ENCODE peak calls at places on chromosomes 6 and 20, in ten cellular contexts. One of them, this sample, is unnamed.
A peak's percentile ranks its signal among the peaks of the same experiment; 100 is the strongest.

GRCh38 chr6:108755257-108756240 is 92.7 kb upstream of the ARMC2 start:
- DNase-seq in SJSA1: no peak
- DNase-seq in GM12878: no peak
- DNase-seq in tibial artery: peak; percentile 70
- DNase-seq in uterus: no peak
- DNase-seq in adipocyte: peak; percentile 53
- DNase-seq in H1: no peak
- DNase-seq in neural progenitor cell: no peak
- DNase-seq in pancreas: no peak
- DNase-seq in colonic mucosa: peak; percentile 16
- DNase-seq in this sample: no peak

GRCh38 chr6:79706527-79706926 is 75.4 kb downstream of the SH3BGRL2 start:
- DNase-seq in SJSA1: no peak
- DNase-seq in GM12878: no peak
- DNase-seq in tibial artery: no peak
- DNase-seq in uterus: no peak
- DNase-seq in adipocyte: no peak
- DNase-seq in H1: no peak
- DNase-seq in neural progenitor cell: no peak
- DNase-seq in pancreas: no peak
- DNase-seq in colonic mucosa: no peak
- DNase-seq in this sample: no peak

GRCh38 chr6:123777554-123777953 is 26.1 kb upstream of the NKAIN2 start:
- DNase-seq in SJSA1: no peak
- DNase-seq in GM12878: no peak
- DNase-seq in tibial artery: no peak
- DNase-seq in uterus: no peak
- DNase-seq in adipocyte: peak; percentile 1
- DNase-seq in H1: no peak
- DNase-seq in neural progenitor cell: no peak
- DNase-seq in pancreas: no peak
- DNase-seq in colonic mucosa: no peak
- DNase-seq in this sample: no peak

GRCh38 chr6:130693944-130694343 is 133.3 kb upstream of the SMLR1 start:
- DNase-seq in SJSA1: no peak
- DNase-seq in GM12878: no peak
- DNase-seq in tibial artery: no peak
- DNase-seq in uterus: no peak
- DNase-seq in adipocyte: no peak
- DNase-seq in H1: no peak
- DNase-seq in neural progenitor cell: no peak
- DNase-seq in pancreas: no peak
- DNase-seq in colonic mucosa: no peak
- DNase-seq in this sample: no peak

GRCh38 chr6:6972456-6972855 is 135.3 kb upstream of the RREB1 start:
- DNase-seq in SJSA1: no peak
- DNase-seq in GM12878: no peak
- DNase-seq in tibial artery: no peak
- DNase-seq in uterus: no peak
- DNase-seq in adipocyte: no peak
- DNase-seq in H1: no peak
- DNase-seq in neural progenitor cell: no peak
- DNase-seq in pancreas: no peak
- DNase-seq in colonic mucosa: no peak
- DNase-seq in this sample: no peak

GRCh38 chr20:10863337-10864060 is 189.7 kb upstream of the JAG1 start:
- DNase-seq in SJSA1: peak; percentile 90
- DNase-seq in GM12878: no peak
- DNase-seq in tibial artery: no peak
- DNase-seq in uterus: no peak
- DNase-seq in adipocyte: peak; percentile 83
- DNase-seq in H1: no peak
- DNase-seq in neural progenitor cell: no peak
- DNase-seq in pancreas: no peak
- DNase-seq in colonic mucosa: no peak
- DNase-seq in this sample: no peak

GRCh38 chr20:47544240-47544639 is 42.6 kb downstream of the NCOA3 start:
- DNase-seq in SJSA1: peak; percentile 52
- DNase-seq in GM12878: no peak
- DNase-seq in tibial artery: no peak
- DNase-seq in uterus: no peak
- DNase-seq in adipocyte: peak; percentile 60
- DNase-seq in H1: no peak
- DNase-seq in neural progenitor cell: no peak
- DNase-seq in pancreas: no peak
- DNase-seq in colonic mucosa: no peak
- DNase-seq in this sample: no peak

GRCh38 chr6:90940812-90941481 is 354.1 kb upstream of the MAP3K7 start:
- DNase-seq in SJSA1: peak; percentile 48
- DNase-seq in GM12878: peak; percentile 80
- DNase-seq in tibial artery: no peak
- DNase-seq in uterus: no peak
- DNase-seq in adipocyte: peak; percentile 43
- DNase-seq in H1: no peak
- DNase-seq in neural progenitor cell: peak; percentile 51
- DNase-seq in pancreas: no peak
- DNase-seq in colonic mucosa: no peak
- DNase-seq in this sample: no peak

GRCh38 chr6:149716584-149716983 is 1.3 kb downstream of the LATS1 start:
- DNase-seq in SJSA1: no peak
- DNase-seq in GM12878: no peak
- DNase-seq in tibial artery: no peak
- DNase-seq in uterus: no peak
- DNase-seq in adipocyte: peak; percentile 45
- DNase-seq in H1: no peak
- DNase-seq in neural progenitor cell: peak; percentile 10
- DNase-seq in pancreas: no peak
- DNase-seq in colonic mucosa: no peak
- DNase-seq in this sample: no peak

GRCh38 chr6:219641-220198 is 72.6 kb upstream of the DUSP22 start:
- DNase-seq in SJSA1: no peak
- DNase-seq in GM12878: no peak
- DNase-seq in tibial artery: peak; percentile 79
- DNase-seq in uterus: no peak
- DNase-seq in adipocyte: peak; percentile 25
- DNase-seq in H1: no peak
- DNase-seq in neural progenitor cell: peak; percentile 48
- DNase-seq in pancreas: peak; percentile 66
- DNase-seq in colonic mucosa: no peak
- DNase-seq in this sample: peak; percentile 71

GRCh38 chr20:44532981-44533331 is 11.1 kb upstream of the SERINC3 start:
- DNase-seq in SJSA1: peak; percentile 39
- DNase-seq in GM12878: no peak
- DNase-seq in tibial artery: no peak
- DNase-seq in uterus: no peak
- DNase-seq in adipocyte: peak; percentile 51
- DNase-seq in H1: no peak
- DNase-seq in neural progenitor cell: no peak
- DNase-seq in pancreas: no peak
- DNase-seq in colonic mucosa: no peak
- DNase-seq in this sample: no peak
- H3K4me3 ChIP-seq in SJSA1: no peak overlapping the region
- H3K4me3 ChIP-seq in GM12878: no peak overlapping the region
- H3K4me3 ChIP-seq in tibial artery: peak overlapping the region; percentile 69
- H3K4me3 ChIP-seq in uterus: peak overlapping the region; percentile 91
- H3K4me3 ChIP-seq in adipocyte: peak overlapping the region; percentile 91
- H3K4me3 ChIP-seq in H1: peak overlapping the region; percentile 83
- H3K4me3 ChIP-seq in neural progenitor cell: peak overlapping the region; percentile 84
- H3K4me3 ChIP-seq in pancreas: peak overlapping the region; percentile 95
- H3K4me3 ChIP-seq in colonic mucosa: peak overlapping the region; percentile 80
- H3K4me3 ChIP-seq in this sample: peak overlapping the region; percentile 88

GRCh38 chr20:22559711-22560305 is 24.6 kb downstream of the FOXA2 start:
- DNase-seq in SJSA1: no peak
- DNase-seq in GM12878: no peak
- DNase-seq in tibial artery: no peak
- DNase-seq in uterus: no peak
- DNase-seq in adipocyte: no peak
- DNase-seq in H1: no peak
- DNase-seq in neural progenitor cell: no peak
- DNase-seq in pancreas: no peak
- DNase-seq in colonic mucosa: no peak
- DNase-seq in this sample: no peak
- H3K27me3 ChIP-seq in SJSA1: peaks cover 9% of the 10 kb centered on the region
- H3K27me3 ChIP-seq in GM12878: peaks cover 10% of the 10 kb centered on the region
- H3K27me3 ChIP-seq in tibial artery: no peaks in the 10 kb centered on the region
- H3K27me3 ChIP-seq in uterus: peaks cover 45% of the 10 kb centered on the region
- H3K27me3 ChIP-seq in adipocyte: peaks cover 74% of the 10 kb centered on the region
- H3K27me3 ChIP-seq in H1: peaks cover 89% of the 10 kb centered on the region
- H3K27me3 ChIP-seq in neural progenitor cell: peaks cover 100% of the 10 kb centered on the region
- H3K27me3 ChIP-seq in pancreas: no peaks in the 10 kb centered on the region
- H3K27me3 ChIP-seq in colonic mucosa: no peaks in the 10 kb centered on the region
- H3K27me3 ChIP-seq in this sample: peaks cover 19% of the 10 kb centered on the region

DNA sequence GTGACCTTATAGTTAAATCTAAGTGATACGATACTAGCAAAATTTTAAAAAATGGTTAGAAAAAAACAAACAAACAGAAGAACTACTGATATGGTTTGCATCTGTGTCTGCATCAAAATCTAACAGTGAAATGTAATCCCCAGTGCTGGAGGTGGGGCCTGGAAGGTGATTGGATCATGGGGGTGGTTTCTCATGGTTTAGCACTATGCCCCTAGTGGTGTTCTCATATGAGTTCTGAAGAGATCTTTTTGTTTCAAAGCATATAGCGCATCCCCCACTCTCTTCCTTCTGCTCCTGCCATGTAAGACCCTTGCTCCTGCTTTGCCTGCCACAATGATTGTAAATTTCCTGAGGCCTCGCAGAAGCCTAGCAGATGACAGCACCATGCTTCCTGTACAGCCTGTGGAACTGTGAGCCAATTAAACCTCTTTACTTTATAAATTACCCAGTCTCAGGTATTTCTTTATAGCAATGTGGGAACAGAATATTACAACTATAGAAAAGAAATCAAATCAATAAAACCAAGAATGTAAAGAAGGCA is 5.4 kb downstream of the FBXL4 start:
- DNase-seq in SJSA1: no peak
- DNase-seq in GM12878: no peak
- DNase-seq in tibial artery: no peak
- DNase-seq in uterus: no peak
- DNase-seq in adipocyte: no peak
- DNase-seq in H1: no peak
- DNase-seq in neural progenitor cell: no peak
- DNase-seq in pancreas: no peak
- DNase-seq in colonic mucosa: no peak
- DNase-seq in this sample: no peak
- H3K9me3 ChIP-seq in SJSA1: no peaks in the 10 kb centered on the region
- H3K9me3 ChIP-seq in GM12878: peaks cover 5% of the 10 kb centered on the region
- H3K9me3 ChIP-seq in tibial artery: peaks cover 3% of the 10 kb centered on the region
- H3K9me3 ChIP-seq in uterus: no peaks in the 10 kb centered on the region
- H3K9me3 ChIP-seq in adipocyte: peaks cover 6% of the 10 kb centered on the region
- H3K9me3 ChIP-seq in H1: peaks cover 10% of the 10 kb centered on the region
- H3K9me3 ChIP-seq in neural progenitor cell: peaks cover 8% of the 10 kb centered on the region
- H3K9me3 ChIP-seq in pancreas: no peaks in the 10 kb centered on the region
- H3K9me3 ChIP-seq in colonic mucosa: no peaks in the 10 kb centered on the region
- H3K9me3 ChIP-seq in this sample: peaks cover 14% of the 10 kb centered on the region

DNA sequence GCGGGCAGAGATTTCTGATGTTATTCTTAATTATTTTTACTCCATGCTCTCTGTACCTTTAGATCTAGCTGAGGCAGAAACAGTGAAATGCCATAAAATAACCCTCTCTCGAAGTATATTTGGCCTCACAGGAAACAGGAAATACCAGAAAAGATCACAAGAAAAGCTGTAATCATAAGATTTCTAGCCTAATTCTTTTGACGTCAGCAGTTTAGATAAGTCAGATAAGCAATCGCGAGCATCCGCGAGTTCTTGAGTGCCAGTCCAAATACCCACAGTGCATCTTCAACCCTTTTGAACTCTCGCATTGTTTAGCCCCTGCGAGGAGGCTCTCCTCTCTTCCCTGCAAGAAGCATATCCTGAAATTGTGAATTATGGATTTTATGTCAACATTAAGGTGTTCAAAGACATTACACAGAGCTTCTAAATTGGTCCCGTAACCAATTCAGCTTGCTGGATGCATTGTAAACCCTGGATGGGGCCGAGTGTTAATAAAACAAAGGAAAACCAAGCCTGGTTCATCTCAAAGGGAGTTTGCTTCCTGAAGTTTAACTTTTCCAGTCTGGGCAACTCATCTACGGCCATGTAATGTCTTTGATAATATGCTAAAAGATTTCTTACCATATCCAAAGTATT is 198.9 kb downstream of the MTFR2 start:
- DNase-seq in SJSA1: no peak
- DNase-seq in GM12878: no peak
- DNase-seq in tibial artery: no peak
- DNase-seq in uterus: peak; percentile 39
- DNase-seq in adipocyte: no peak
- DNase-seq in H1: no peak
- DNase-seq in neural progenitor cell: no peak
- DNase-seq in pancreas: no peak
- DNase-seq in colonic mucosa: no peak
- DNase-seq in this sample: no peak
- H3K4me3 ChIP-seq in SJSA1: no peak overlapping the region
- H3K4me3 ChIP-seq in GM12878: no peak overlapping the region
- H3K4me3 ChIP-seq in tibial artery: no peak overlapping the region
- H3K4me3 ChIP-seq in uterus: no peak overlapping the region
- H3K4me3 ChIP-seq in adipocyte: no peak overlapping the region
- H3K4me3 ChIP-seq in H1: no peak overlapping the region
- H3K4me3 ChIP-seq in neural progenitor cell: no peak overlapping the region
- H3K4me3 ChIP-seq in pancreas: no peak overlapping the region
- H3K4me3 ChIP-seq in colonic mucosa: no peak overlapping the region
- H3K4me3 ChIP-seq in this sample: no peak overlapping the region

DNA sequence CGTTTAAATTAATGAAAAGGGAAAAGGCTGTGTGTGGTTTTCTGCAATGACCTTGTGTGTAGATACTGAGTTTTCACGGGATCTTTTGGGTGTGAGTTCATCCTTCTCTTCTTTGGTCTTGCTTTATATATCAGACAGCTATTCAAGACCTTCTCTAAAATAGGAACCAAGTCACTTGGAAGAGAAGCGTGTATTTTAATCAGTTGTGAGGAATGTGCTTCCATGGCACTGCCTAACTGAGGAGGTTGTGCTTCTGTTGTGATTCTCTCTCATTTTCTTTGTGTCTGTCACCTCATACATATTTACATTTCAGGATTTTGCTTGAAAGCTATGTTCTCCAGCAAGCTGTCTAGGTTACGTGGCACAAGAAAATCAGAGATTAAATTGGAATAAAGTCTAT is 428.7 kb downstream of the QKI start:
- DNase-seq in SJSA1: no peak
- DNase-seq in GM12878: no peak
- DNase-seq in tibial artery: no peak
- DNase-seq in uterus: no peak
- DNase-seq in adipocyte: no peak
- DNase-seq in H1: no peak
- DNase-seq in neural progenitor cell: no peak
- DNase-seq in pancreas: no peak
- DNase-seq in colonic mucosa: no peak
- DNase-seq in this sample: no peak
- H3K27me3 ChIP-seq in SJSA1: no peaks in the 10 kb centered on the region
- H3K27me3 ChIP-seq in GM12878: no peaks in the 10 kb centered on the region
- H3K27me3 ChIP-seq in tibial artery: no peaks in the 10 kb centered on the region
- H3K27me3 ChIP-seq in uterus: no peaks in the 10 kb centered on the region
- H3K27me3 ChIP-seq in adipocyte: peaks cover 8% of the 10 kb centered on the region
- H3K27me3 ChIP-seq in H1: no peaks in the 10 kb centered on the region
- H3K27me3 ChIP-seq in neural progenitor cell: no peaks in the 10 kb centered on the region
- H3K27me3 ChIP-seq in pancreas: no peaks in the 10 kb centered on the region
- H3K27me3 ChIP-seq in colonic mucosa: no peaks in the 10 kb centered on the region
- H3K27me3 ChIP-seq in this sample: no peaks in the 10 kb centered on the region

This sample was measured in psoas muscle.